ENCODE peak calls at places on chromosomes 12 and 14, in ten cellular contexts. Y, Q, M, C, E, R, P, F, Z and J are unnamed samples.

GRCh38 chr12:107515446-107515958 is 170.1 kb upstream of the PWP1 start:
- DNase-seq in C (peak), Z (peak), F (peak), Y (peak), Q (peak), E (no peak), M (peak), P (peak), R (no peak), J (peak)

GRCh38 chr14:88297306-88297705 is 25.8 kb downstream of the KCNK10 start:
- DNase-seq in M (no peak), E (no peak), Z (no peak), P (no peak), F (no peak), R (no peak), Y (no peak), Q (no peak), C (no peak), J (no peak)

GRCh38 chr12:5742264-5742663 is 202.8 kb downstream of the ANO2 start:
- DNase-seq in E (no peak), F (no peak), P (no peak), M (no peak), C (no peak), Q (no peak), Z (no peak), Y (no peak), R (no peak), J (no peak)

GRCh38 chr12:52327830-52328500 is 6.8 kb upstream of the KRT83 start:
- DNase-seq in M (no peak), C (no peak), Q (no peak), P (no peak), E (no peak), Y (no peak), Z (no peak), R (no peak), F (no peak), J (no peak)

GRCh38 chr14:63504628-63505027 is 38.5 kb downstream of the PPP2R5E start:
- DNase-seq in R (no peak), P (no peak), C (peak), Q (peak), Y (no peak), F (no peak), M (no peak), Z (no peak), E (no peak), J (no peak)

GRCh38 chr12:110279976-110280783 is 867 bp upstream of the ATP2A2 start:
- DNase-seq in M (peak), Q (peak), E (no peak), F (peak), R (peak), Z (peak), Y (peak), C (peak), P (peak), J (peak)

GRCh38 chr14:102392506-102392905 is 29.8 kb downstream of the TECPR2 start:
- DNase-seq in Q (no peak), E (no peak), C (peak), Y (no peak), P (no peak), M (peak), R (no peak), Z (no peak), F (no peak), J (no peak)

GRCh38 chr14:56199095-56199975 is 81.1 kb downstream of the PELI2 start:
- DNase-seq in Y (peak), P (no peak), F (peak), E (no peak), R (no peak), Z (peak), Q (peak), C (peak), M (peak), J (no peak)

GRCh38 chr14:105391541-105391940 is 6.8 kb upstream of the TEX22 start:
- DNase-seq in F (no peak), P (no peak), Q (no peak), Z (no peak), C (no peak), R (no peak), M (no peak), Y (no peak), E (peak), J (no peak)

GRCh38 chr12:102953221-102953620 is 4.3 kb upstream of the ASCL1 start:
- DNase-seq in P (no peak), E (no peak), R (no peak), Z (no peak), M (no peak), F (no peak), C (no peak), Q (no peak), Y (no peak), J (no peak)

GRCh38 chr14:90402009-90402408 is 5.2 kb downstream of the CALM1 start:
- DNase-seq in P (no peak), E (no peak), M (no peak), Y (no peak), Z (no peak), C (no peak), F (no peak), R (no peak), Q (no peak), J (no peak)

GRCh38 chr12:68310370-68310769 is 21.8 kb downstream of the MDM1 start:
- DNase-seq in P (no peak), Z (no peak), M (peak), E (no peak), C (peak), F (no peak), Y (no peak), R (no peak), Q (peak), J (peak)

GRCh38 chr14:99832326-99832725 is 39.1 kb downstream of the EML1 start:
- DNase-seq in P (peak), Z (no peak), Y (no peak), C (no peak), Q (no peak), R (no peak), F (no peak), E (no peak), M (no peak), J (no peak)

GRCh38 chr12:4221157-4221556 is 52.4 kb upstream of the CCND2 start:
- DNase-seq in Q (peak), Y (no peak), R (no peak), E (no peak), C (peak), Z (no peak), M (no peak), P (no peak), F (no peak), J (no peak)

GRCh38 chr12:46332260-46332659 is 40.3 kb downstream of the SLC38A2 start:
- DNase-seq in F (no peak), Z (no peak), R (no peak), P (no peak), E (no peak), C (peak), M (peak), Y (no peak), Q (peak), J (no peak)

GRCh38 chr12:122834921-122835692 is at the start of gene HIP1R:
- DNase-seq in F (peak), R (peak), E (peak), Q (no peak), P (peak), M (no peak), C (no peak), Z (no peak), Y (no peak), J (no peak)

GRCh38 chr12:45939759-45940158 is 50.6 kb downstream of the SCAF11 start:
- DNase-seq in P (no peak), Y (no peak), C (no peak), R (no peak), E (no peak), F (no peak), Z (no peak), M (no peak), Q (no peak), J (no peak)

GRCh38 chr14:76687611-76688372 is 73.5 kb upstream of the VASH1 start:
- DNase-seq in C (no peak), M (peak), E (no peak), Y (no peak), P (no peak), Q (peak), F (no peak), Z (no peak), R (peak), J (no peak)

GRCh38 chr12:53325539-53326061 is 4.2 kb upstream of the AAAS start:
- DNase-seq in C (no peak), Z (no peak), Q (no peak), Y (no peak), E (peak), P (peak), M (no peak), R (no peak), F (no peak), J (peak)

GRCh38 chr14:62253931-62254330 is 491.7 kb downstream of the SNAPC1 start:
- DNase-seq in M (no peak), Z (no peak), P (no peak), F (no peak), Y (no peak), Q (no peak), E (no peak), R (no peak), C (no peak), J (no peak)

GRCh38 chr12:32025906-32026305 is 66.7 kb downstream of the RESF1 start:
- DNase-seq in Y (no peak), Z (no peak), E (no peak), Q (no peak), R (no peak), F (no peak), M (no peak), C (no peak), P (no peak), J (no peak)

GRCh38 chr12:42356344-42356743 is 30.4 kb downstream of the PPHLN1 start:
- DNase-seq in R (no peak), F (no peak), M (no peak), E (no peak), P (no peak), Y (no peak), Q (no peak), Z (no peak), C (no peak), J (no peak)

GRCh38 chr12:39459027-39459434 is 16.1 kb upstream of the KIF21A start:
- DNase-seq in Z (no peak), P (no peak), Q (no peak), Y (no peak), E (no peak), M (no peak), F (no peak), C (no peak), R (no peak), J (no peak)

GRCh38 chr12:24918596-24918995 is 30.3 kb downstream of the BCAT1 start:
- DNase-seq in F (no peak), Q (no peak), Z (no peak), Y (no peak), P (no peak), C (peak), M (no peak), E (no peak), R (no peak), J (no peak)

GRCh38 chr12:18502422-18502821 is 235.4 kb downstream of the PLCZ1 start:
- DNase-seq in Y (no peak), R (no peak), P (no peak), M (no peak), Q (no peak), Z (no peak), F (no peak), E (no peak), C (no peak), J (no peak)

GRCh38 chr12:64010069-64010686 is 165.7 kb downstream of the SRGAP1 start:
- DNase-seq in P (no peak), Y (no peak), R (no peak), M (peak), Q (peak), E (no peak), C (peak), Z (no peak), F (no peak), J (no peak)

GRCh38 chr14:28821993-28822392 is 55.4 kb downstream of the FOXG1 start:
- DNase-seq in M (no peak), R (no peak), F (no peak), E (no peak), C (no peak), Z (no peak), Y (no peak), P (no peak), Q (no peak), J (no peak)

GRCh38 chr14:21039585-21040369 is 2.4 kb upstream of the RNASE7 start:
- DNase-seq in C (peak), M (peak), P (peak), E (no peak), Q (peak), R (peak), F (peak), Y (peak), Z (no peak), J (peak)

GRCh38 chr12:71155228-71155627 is 2.6 kb downstream of the TSPAN8 start:
- DNase-seq in Y (no peak), M (no peak), R (no peak), P (no peak), C (no peak), E (no peak), F (no peak), Q (no peak), Z (no peak), J (no peak)

GRCh38 chr14:101019974-101020710 is 116.6 kb upstream of the RTL1 start:
- DNase-seq in F (no peak), Y (no peak), P (peak), M (no peak), Z (no peak), R (peak), C (no peak), Q (no peak), E (no peak), J (no peak)

GRCh38 chr14:103870891-103871595 is 23.7 kb upstream of the PPP1R13B start:
- DNase-seq in E (no peak), P (no peak), Z (no peak), R (no peak), Q (no peak), M (no peak), Y (no peak), C (no peak), F (no peak), J (no peak)

GRCh38 chr14:103872492-103873113 is 25.2 kb upstream of the PPP1R13B start:
- DNase-seq in P (no peak), Q (no peak), E (no peak), F (no peak), R (no peak), C (no peak), Y (no peak), Z (no peak), M (no peak), J (no peak)

GRCh38 chr14:103870144-103870876 is 22.9 kb upstream of the PPP1R13B start:
- DNase-seq in P (no peak), E (peak), Z (no peak), C (no peak), F (no peak), R (no peak), Y (no peak), Q (no peak), M (no peak), J (no peak)

GRCh38 chr14:103869406-103870143 is 22.2 kb upstream of the PPP1R13B start:
- DNase-seq in M (no peak), E (peak), C (no peak), Q (no peak), P (no peak), R (no peak), Y (no peak), Z (no peak), F (no peak), J (no peak)

DNA sequence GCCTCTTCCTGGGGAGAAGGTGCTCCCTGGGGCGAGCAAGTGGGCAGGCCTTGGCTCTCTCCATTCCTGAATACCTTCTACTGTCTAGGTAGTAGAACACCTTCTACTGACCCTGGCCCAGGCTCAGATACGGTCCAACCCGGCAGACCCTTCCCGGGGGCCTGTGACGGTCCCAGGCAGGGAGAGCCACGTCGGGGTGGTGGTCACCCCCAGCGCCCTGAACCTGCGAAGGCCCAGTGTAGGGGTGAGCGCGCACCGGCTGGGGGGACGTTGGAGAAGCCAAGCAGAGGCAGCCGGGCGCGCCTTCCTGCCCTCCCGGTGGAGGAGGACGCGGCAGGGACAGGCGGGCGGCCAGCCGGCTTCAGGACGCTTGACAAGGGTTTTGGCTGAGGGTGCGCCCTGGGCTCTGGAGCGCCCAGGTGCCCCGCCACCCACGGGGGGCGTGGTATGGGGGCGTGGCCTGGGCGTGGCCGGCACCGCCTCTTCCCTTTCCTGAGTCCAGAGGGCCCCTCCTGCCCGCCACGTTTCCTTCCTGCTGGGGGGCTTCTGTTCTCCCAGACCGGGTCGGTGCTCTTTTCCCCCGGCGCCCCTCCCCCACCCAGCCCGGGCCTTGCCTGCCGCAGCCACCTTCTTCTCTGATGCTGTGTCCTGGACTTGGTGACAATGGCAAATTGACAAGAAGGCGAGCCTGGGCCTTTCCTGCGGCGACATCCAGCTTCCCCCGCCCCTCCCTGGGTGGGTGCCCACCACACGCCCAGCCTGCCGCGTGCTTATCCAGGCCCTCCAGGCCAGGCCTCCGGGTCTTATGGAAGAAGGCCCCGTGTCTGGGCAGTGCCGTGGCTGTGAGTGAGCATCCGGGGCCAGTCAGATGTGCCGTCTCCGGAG is 24.5 kb upstream of the PPP1R13B start:
- DNase-seq in Y (no peak), Q (no peak), E (peak), M (no peak), P (peak), Z (no peak), R (peak), C (no peak), F (peak), J (peak)
- H3K27ac ChIP-seq in Y (no peak), Q (no peak), E (peak), M (no peak), P (no peak), Z (no peak), R (peak), C (no peak), F (no peak), J (peak)

DNA sequence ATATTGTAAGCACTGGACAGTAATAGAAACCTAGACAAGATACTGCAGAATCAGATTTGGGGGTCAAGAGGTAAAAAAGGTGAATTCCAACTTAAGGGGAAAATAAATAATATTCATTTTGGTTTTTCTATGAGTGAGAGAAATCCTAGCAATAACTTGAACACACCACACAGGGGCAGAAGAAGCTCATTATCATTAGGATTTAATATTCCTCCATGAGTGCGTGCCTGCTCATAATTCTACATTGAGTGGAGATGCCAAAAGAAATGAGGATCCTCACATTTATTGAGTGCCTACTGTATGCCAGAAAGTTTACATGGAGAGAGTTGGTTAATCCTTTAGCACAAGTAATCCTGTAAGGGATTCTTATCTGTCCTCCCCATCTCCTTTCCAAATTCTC is 40.5 kb upstream of the C14orf132 start:
- DNase-seq in R (no peak), E (no peak), M (peak), Q (no peak), C (peak), P (no peak), Z (no peak), F (no peak), Y (no peak), J (peak)
- TF ChIP-seq CTCF in R (no peak), E (peak), M (peak), Q (peak), C (peak), P (peak), Z (peak), F (peak), Y (peak), J (peak)

GRCh38 chr12:93827669-93828068 is 150.5 kb downstream of the CRADD start:
- DNase-seq in Y (no peak), F (no peak), P (no peak), E (no peak), Q (peak), Z (no peak), R (no peak), C (no peak), M (no peak), J (no peak)

GRCh38 chr12:93824514-93825500 is 147.6 kb downstream of the CRADD start:
- DNase-seq in M (peak), E (no peak), Y (no peak), C (peak), F (no peak), P (peak), Q (no peak), Z (no peak), R (no peak), J (no peak)

GRCh38 chr12:93825501-93825888 is 148.3 kb downstream of the CRADD start:
- DNase-seq in P (no peak), R (no peak), Y (no peak), M (no peak), Z (no peak), F (no peak), E (no peak), Q (no peak), C (no peak), J (no peak)

GRCh38 chr12:93827179-93827578 is 150.0 kb downstream of the CRADD start:
- DNase-seq in Z (no peak), R (no peak), C (no peak), Y (no peak), F (no peak), M (no peak), Q (no peak), P (no peak), E (no peak), J (no peak)

DNA sequence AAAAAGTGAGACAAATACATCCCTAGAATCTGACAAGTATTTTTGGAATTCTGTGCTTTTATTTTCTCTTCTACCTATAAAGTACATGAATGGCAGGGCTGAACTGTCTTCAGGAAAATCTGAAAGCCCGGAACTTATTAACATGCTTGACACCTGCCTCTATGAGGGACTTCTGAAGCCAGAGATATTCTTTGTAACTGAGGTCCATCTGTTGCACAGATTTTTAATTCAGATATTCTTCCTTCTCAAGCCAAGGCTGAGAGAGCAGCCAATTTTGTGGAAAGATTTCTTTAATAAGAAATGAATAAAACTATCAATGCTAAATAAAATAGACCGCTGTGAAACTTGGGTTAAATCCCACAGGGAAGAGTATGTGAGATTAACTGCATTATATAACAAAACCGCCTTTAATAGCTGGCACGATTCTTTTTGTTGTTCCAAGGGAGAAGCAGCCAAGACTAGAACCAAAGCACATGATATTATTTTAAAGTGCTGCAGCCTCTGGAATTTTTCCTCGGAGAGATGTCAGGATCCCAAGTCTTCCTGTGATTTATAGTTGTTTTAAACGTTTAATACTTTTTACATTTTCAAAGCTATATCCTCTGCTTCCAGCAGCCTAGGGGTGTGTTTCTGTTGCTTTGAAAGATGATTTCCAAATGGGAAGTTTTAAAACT is 148.9 kb downstream of the CRADD start:
- DNase-seq in R (no peak), Q (no peak), C (no peak), P (no peak), M (peak), F (no peak), E (no peak), Y (no peak), Z (no peak), J (no peak)
- H3K27ac ChIP-seq in R (no peak), Q (no peak), C (no peak), P (no peak), M (no peak), F (no peak), E (no peak), Y (peak), Z (peak), J (no peak)

DNA sequence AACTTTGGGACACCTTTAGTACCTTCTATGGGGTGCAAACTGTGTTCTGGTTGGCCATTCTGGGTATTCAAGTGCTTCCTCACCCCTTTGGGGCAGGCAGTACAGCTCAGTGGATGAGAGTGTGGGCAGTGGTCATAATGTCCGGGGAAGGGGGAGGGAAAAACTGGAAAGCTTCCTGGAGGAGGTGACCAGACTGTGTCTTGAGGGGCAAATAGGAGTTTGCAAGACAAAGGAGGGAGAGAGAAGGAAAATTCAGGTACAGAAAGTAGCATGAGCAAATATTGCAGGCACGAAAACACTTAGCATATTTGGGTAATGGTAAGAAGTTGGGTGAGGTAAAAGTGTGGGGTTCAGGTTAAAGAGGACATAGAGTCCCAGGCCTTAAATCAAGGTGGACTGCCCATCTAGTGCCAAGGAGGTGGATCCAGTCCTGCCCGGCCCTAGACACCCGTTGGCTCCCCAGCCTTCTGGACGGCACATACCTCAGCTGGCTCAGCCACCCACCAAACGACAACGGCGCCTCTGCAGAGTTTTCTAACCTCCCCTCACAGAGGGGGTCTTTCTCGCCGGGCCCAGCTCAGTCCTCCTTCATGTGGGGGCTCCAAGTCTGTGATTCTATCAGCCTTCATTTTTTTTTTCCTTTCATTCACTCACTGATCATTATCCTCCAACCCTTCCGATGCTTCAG is 86.4 kb downstream of the DICER1 start:
- DNase-seq in F (no peak), R (no peak), P (no peak), Q (no peak), E (no peak), C (no peak), M (no peak), Z (no peak), Y (no peak), J (no peak)
- TF ChIP-seq CTCF in F (no peak), R (no peak), P (no peak), Q (no peak), E (no peak), C (no peak), M (no peak), Z (no peak), Y (no peak), J (no peak)